ENCODE peak calls at places on chromosomes 7 and 10, in ten cellular contexts. One of them, this sample, is unnamed.
A peak's percentile ranks its signal among the peaks of the same experiment; 100 is the strongest.

GRCh38 chr10:124293641-124294449 is 124.9 kb downstream of the OAT start:
- DNase-seq in epithelial cell of esophagus: no peak
- DNase-seq in right lobe of liver: no peak
- DNase-seq in fibroblast of mammary gland: no peak
- DNase-seq in left ventricle myocardium inferior: no peak
- DNase-seq in nephron progenitor cell: no peak
- DNase-seq in tibial artery: no peak
- DNase-seq in Peyer's patch: peak; percentile 38
- DNase-seq in fibroblast of pulmonary artery: no peak
- DNase-seq in body of pancreas: no peak
- DNase-seq in this sample: no peak

GRCh38 chr10:30583778-30584415 is 45.7 kb downstream of the LYZL2 start:
- DNase-seq in left ventricle myocardium inferior: peak; percentile 57
- DNase-seq in Peyer's patch: peak; percentile 84
- DNase-seq in fibroblast of mammary gland: peak; percentile 70
- DNase-seq in nephron progenitor cell: peak; percentile 13
- DNase-seq in body of pancreas: peak; percentile 77
- DNase-seq in epithelial cell of esophagus: peak; percentile 69
- DNase-seq in tibial artery: peak; percentile 70
- DNase-seq in fibroblast of pulmonary artery: peak; percentile 91
- DNase-seq in right lobe of liver: peak; percentile 77
- DNase-seq in this sample: peak; percentile 77

GRCh38 chr10:69685802-69686585 is 55.9 kb downstream of the FAM241B start:
- DNase-seq in epithelial cell of esophagus: peak; percentile 7
- DNase-seq in nephron progenitor cell: no peak
- DNase-seq in fibroblast of pulmonary artery: peak; percentile 30
- DNase-seq in body of pancreas: peak; percentile 93
- DNase-seq in Peyer's patch: no peak
- DNase-seq in left ventricle myocardium inferior: peak; percentile 75
- DNase-seq in right lobe of liver: peak; percentile 94
- DNase-seq in tibial artery: peak; percentile 51
- DNase-seq in fibroblast of mammary gland: peak; percentile 4
- DNase-seq in this sample: no peak

GRCh38 chr7:155173905-155174304 is 103.8 kb downstream of the HTR5A start:
- DNase-seq in nephron progenitor cell: no peak
- DNase-seq in left ventricle myocardium inferior: no peak
- DNase-seq in tibial artery: no peak
- DNase-seq in epithelial cell of esophagus: no peak
- DNase-seq in fibroblast of mammary gland: no peak
- DNase-seq in right lobe of liver: no peak
- DNase-seq in body of pancreas: no peak
- DNase-seq in Peyer's patch: no peak
- DNase-seq in fibroblast of pulmonary artery: no peak
- DNase-seq in this sample: no peak

GRCh38 chr7:43037531-43037930 is 74.9 kb upstream of the HECW1 start:
- DNase-seq in left ventricle myocardium inferior: no peak
- DNase-seq in Peyer's patch: no peak
- DNase-seq in body of pancreas: no peak
- DNase-seq in nephron progenitor cell: no peak
- DNase-seq in fibroblast of pulmonary artery: no peak
- DNase-seq in epithelial cell of esophagus: no peak
- DNase-seq in tibial artery: no peak
- DNase-seq in right lobe of liver: no peak
- DNase-seq in fibroblast of mammary gland: no peak
- DNase-seq in this sample: no peak

GRCh38 chr7:16235743-16236142 is 185.6 kb downstream of the CRPPA start:
- DNase-seq in nephron progenitor cell: no peak
- DNase-seq in fibroblast of mammary gland: no peak
- DNase-seq in tibial artery: no peak
- DNase-seq in fibroblast of pulmonary artery: no peak
- DNase-seq in left ventricle myocardium inferior: no peak
- DNase-seq in epithelial cell of esophagus: no peak
- DNase-seq in Peyer's patch: no peak
- DNase-seq in right lobe of liver: no peak
- DNase-seq in body of pancreas: no peak
- DNase-seq in this sample: no peak

GRCh38 chr10:36676321-36677169 is 448.9 kb upstream of the ANKRD30A start:
- DNase-seq in fibroblast of mammary gland: peak; percentile 57
- DNase-seq in body of pancreas: no peak
- DNase-seq in tibial artery: no peak
- DNase-seq in left ventricle myocardium inferior: no peak
- DNase-seq in nephron progenitor cell: no peak
- DNase-seq in epithelial cell of esophagus: no peak
- DNase-seq in right lobe of liver: no peak
- DNase-seq in Peyer's patch: no peak
- DNase-seq in fibroblast of pulmonary artery: peak; percentile 23
- DNase-seq in this sample: no peak

GRCh38 chr7:158486919-158487318 is 100.7 kb downstream of the PTPRN2 start:
- DNase-seq in left ventricle myocardium inferior: no peak
- DNase-seq in tibial artery: no peak
- DNase-seq in fibroblast of pulmonary artery: no peak
- DNase-seq in body of pancreas: no peak
- DNase-seq in fibroblast of mammary gland: no peak
- DNase-seq in nephron progenitor cell: no peak
- DNase-seq in Peyer's patch: no peak
- DNase-seq in right lobe of liver: no peak
- DNase-seq in epithelial cell of esophagus: no peak
- DNase-seq in this sample: no peak

GRCh38 chr7:6246257-6246917 is 26.0 kb downstream of the CYTH3 start:
- DNase-seq in left ventricle myocardium inferior: no peak
- DNase-seq in Peyer's patch: no peak
- DNase-seq in fibroblast of mammary gland: no peak
- DNase-seq in body of pancreas: no peak
- DNase-seq in right lobe of liver: no peak
- DNase-seq in fibroblast of pulmonary artery: peak; percentile 51
- DNase-seq in nephron progenitor cell: no peak
- DNase-seq in tibial artery: no peak
- DNase-seq in epithelial cell of esophagus: no peak
- DNase-seq in this sample: no peak

GRCh38 chr7:157411580-157411979 is 74.8 kb downstream of the DNAJB6 start:
- DNase-seq in left ventricle myocardium inferior: peak; percentile 9
- DNase-seq in fibroblast of pulmonary artery: no peak
- DNase-seq in right lobe of liver: no peak
- DNase-seq in tibial artery: no peak
- DNase-seq in fibroblast of mammary gland: no peak
- DNase-seq in nephron progenitor cell: no peak
- DNase-seq in body of pancreas: no peak
- DNase-seq in epithelial cell of esophagus: peak; percentile 9
- DNase-seq in Peyer's patch: peak; percentile 72
- DNase-seq in this sample: no peak

GRCh38 chr10:21732067-21732772 is 198.2 kb downstream of the MLLT10 start:
- DNase-seq in fibroblast of pulmonary artery: peak; percentile 86
- DNase-seq in body of pancreas: peak; percentile 63
- DNase-seq in tibial artery: no peak
- DNase-seq in nephron progenitor cell: peak; percentile 74
- DNase-seq in Peyer's patch: peak; percentile 52
- DNase-seq in fibroblast of mammary gland: peak; percentile 81
- DNase-seq in right lobe of liver: peak; percentile 71
- DNase-seq in left ventricle myocardium inferior: peak; percentile 62
- DNase-seq in epithelial cell of esophagus: peak; percentile 58
- DNase-seq in this sample: peak; percentile 77

GRCh38 chr7:156049366-156049765 is 237.1 kb upstream of the SHH start:
- DNase-seq in right lobe of liver: no peak
- DNase-seq in nephron progenitor cell: no peak
- DNase-seq in left ventricle myocardium inferior: no peak
- DNase-seq in tibial artery: no peak
- DNase-seq in fibroblast of mammary gland: no peak
- DNase-seq in Peyer's patch: no peak
- DNase-seq in body of pancreas: no peak
- DNase-seq in epithelial cell of esophagus: no peak
- DNase-seq in fibroblast of pulmonary artery: no peak
- DNase-seq in this sample: no peak

GRCh38 chr7:155090647-155091046 is 20.5 kb downstream of the HTR5A start:
- DNase-seq in right lobe of liver: no peak
- DNase-seq in left ventricle myocardium inferior: no peak
- DNase-seq in epithelial cell of esophagus: peak; percentile 6
- DNase-seq in tibial artery: no peak
- DNase-seq in nephron progenitor cell: no peak
- DNase-seq in fibroblast of mammary gland: no peak
- DNase-seq in fibroblast of pulmonary artery: no peak
- DNase-seq in Peyer's patch: no peak
- DNase-seq in body of pancreas: no peak
- DNase-seq in this sample: no peak

GRCh38 chr10:124545756-124546369 is 84.2 kb downstream of the LHPP start:
- DNase-seq in fibroblast of pulmonary artery: no peak
- DNase-seq in tibial artery: no peak
- DNase-seq in nephron progenitor cell: no peak
- DNase-seq in left ventricle myocardium inferior: no peak
- DNase-seq in body of pancreas: no peak
- DNase-seq in right lobe of liver: peak; percentile 56
- DNase-seq in fibroblast of mammary gland: no peak
- DNase-seq in Peyer's patch: no peak
- DNase-seq in epithelial cell of esophagus: no peak
- DNase-seq in this sample: peak; percentile 40

GRCh38 chr7:135321556-135321955 is 87.9 kb downstream of the STRA8 start:
- DNase-seq in epithelial cell of esophagus: peak; percentile 67
- DNase-seq in body of pancreas: no peak
- DNase-seq in fibroblast of mammary gland: peak; percentile 51
- DNase-seq in Peyer's patch: no peak
- DNase-seq in right lobe of liver: no peak
- DNase-seq in fibroblast of pulmonary artery: peak; percentile 82
- DNase-seq in nephron progenitor cell: no peak
- DNase-seq in tibial artery: no peak
- DNase-seq in left ventricle myocardium inferior: no peak
- DNase-seq in this sample: no peak

GRCh38 chr7:2008936-2009540 is 223.7 kb downstream of the MAD1L1 start:
- DNase-seq in right lobe of liver: peak; percentile 43
- DNase-seq in tibial artery: peak; percentile 12
- DNase-seq in body of pancreas: peak; percentile 3
- DNase-seq in left ventricle myocardium inferior: peak; percentile 75
- DNase-seq in Peyer's patch: no peak
- DNase-seq in fibroblast of pulmonary artery: no peak
- DNase-seq in nephron progenitor cell: peak; percentile 1
- DNase-seq in fibroblast of mammary gland: no peak
- DNase-seq in epithelial cell of esophagus: no peak
- DNase-seq in this sample: no peak

DNA sequence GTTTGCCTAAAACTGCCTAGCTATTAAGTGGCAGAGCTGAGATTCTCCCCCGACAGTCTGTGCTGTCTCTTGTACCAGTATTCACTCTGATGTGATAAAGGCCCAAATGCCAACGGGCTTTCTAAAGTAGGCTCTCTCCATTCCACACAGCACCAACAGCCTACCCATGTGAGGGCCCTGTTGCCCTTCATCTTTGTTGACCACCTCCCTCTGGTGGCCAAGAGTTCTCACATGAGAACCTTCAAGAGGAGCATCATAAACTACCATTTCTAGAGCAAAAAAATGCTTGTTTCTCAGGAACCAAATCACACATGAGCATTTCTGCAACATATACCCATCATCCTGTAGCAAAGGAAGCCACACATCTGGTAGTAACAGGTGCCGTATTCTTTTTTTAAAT is 185.8 kb downstream of the GRM8 start:
- DNase-seq in body of pancreas: peak; percentile 32
- DNase-seq in tibial artery: no peak
- DNase-seq in right lobe of liver: no peak
- DNase-seq in fibroblast of mammary gland: no peak
- DNase-seq in epithelial cell of esophagus: no peak
- DNase-seq in nephron progenitor cell: no peak
- DNase-seq in fibroblast of pulmonary artery: no peak
- DNase-seq in Peyer's patch: no peak
- DNase-seq in left ventricle myocardium inferior: no peak
- DNase-seq in this sample: peak; percentile 14
- TF ChIP-seq CTCF in body of pancreas: peak; percentile 36
- TF ChIP-seq CTCF in tibial artery: no peak
- TF ChIP-seq CTCF in right lobe of liver: no peak
- TF ChIP-seq CTCF in fibroblast of mammary gland: no peak
- TF ChIP-seq CTCF in epithelial cell of esophagus: no peak
- TF ChIP-seq CTCF in nephron progenitor cell: peak; percentile 14
- TF ChIP-seq CTCF in fibroblast of pulmonary artery: no peak
- TF ChIP-seq CTCF in Peyer's patch: no peak
- TF ChIP-seq CTCF in left ventricle myocardium inferior: no peak
- TF ChIP-seq CTCF in this sample: no peak

GRCh38 chr10:106271237-106271636 is 893.3 kb downstream of the SORCS1 start:
- DNase-seq in left ventricle myocardium inferior: no peak
- DNase-seq in body of pancreas: no peak
- DNase-seq in tibial artery: no peak
- DNase-seq in right lobe of liver: no peak
- DNase-seq in nephron progenitor cell: no peak
- DNase-seq in Peyer's patch: no peak
- DNase-seq in fibroblast of mammary gland: no peak
- DNase-seq in epithelial cell of esophagus: no peak
- DNase-seq in fibroblast of pulmonary artery: no peak
- DNase-seq in this sample: no peak
- TF ChIP-seq CTCF in left ventricle myocardium inferior: no peak
- TF ChIP-seq CTCF in body of pancreas: no peak
- TF ChIP-seq CTCF in tibial artery: no peak
- TF ChIP-seq CTCF in right lobe of liver: no peak
- TF ChIP-seq CTCF in nephron progenitor cell: no peak
- TF ChIP-seq CTCF in Peyer's patch: no peak
- TF ChIP-seq CTCF in fibroblast of mammary gland: peak; percentile 21
- TF ChIP-seq CTCF in epithelial cell of esophagus: peak; percentile 26
- TF ChIP-seq CTCF in fibroblast of pulmonary artery: peak; percentile 35
- TF ChIP-seq CTCF in this sample: no peak

GRCh38 chr7:98921608-98922372 is 43.5 kb downstream of the TRRAP start:
- DNase-seq in tibial artery: no peak
- DNase-seq in epithelial cell of esophagus: peak; percentile 6
- DNase-seq in fibroblast of mammary gland: peak; percentile 10
- DNase-seq in nephron progenitor cell: no peak
- DNase-seq in right lobe of liver: no peak
- DNase-seq in left ventricle myocardium inferior: no peak
- DNase-seq in fibroblast of pulmonary artery: no peak
- DNase-seq in body of pancreas: no peak
- DNase-seq in Peyer's patch: no peak
- DNase-seq in this sample: no peak
- TF ChIP-seq CTCF in tibial artery: no peak
- TF ChIP-seq CTCF in epithelial cell of esophagus: no peak
- TF ChIP-seq CTCF in fibroblast of mammary gland: no peak
- TF ChIP-seq CTCF in nephron progenitor cell: no peak
- TF ChIP-seq CTCF in right lobe of liver: no peak
- TF ChIP-seq CTCF in left ventricle myocardium inferior: no peak
- TF ChIP-seq CTCF in fibroblast of pulmonary artery: no peak
- TF ChIP-seq CTCF in body of pancreas: no peak
- TF ChIP-seq CTCF in Peyer's patch: no peak
- TF ChIP-seq CTCF in this sample: no peak

GRCh38 chr10:16156681-16157080 is 280.1 kb upstream of the PTER start:
- DNase-seq in fibroblast of mammary gland: no peak
- DNase-seq in body of pancreas: no peak
- DNase-seq in tibial artery: no peak
- DNase-seq in Peyer's patch: no peak
- DNase-seq in left ventricle myocardium inferior: no peak
- DNase-seq in right lobe of liver: no peak
- DNase-seq in nephron progenitor cell: no peak
- DNase-seq in fibroblast of pulmonary artery: no peak
- DNase-seq in epithelial cell of esophagus: no peak
- DNase-seq in this sample: no peak

DNA sequence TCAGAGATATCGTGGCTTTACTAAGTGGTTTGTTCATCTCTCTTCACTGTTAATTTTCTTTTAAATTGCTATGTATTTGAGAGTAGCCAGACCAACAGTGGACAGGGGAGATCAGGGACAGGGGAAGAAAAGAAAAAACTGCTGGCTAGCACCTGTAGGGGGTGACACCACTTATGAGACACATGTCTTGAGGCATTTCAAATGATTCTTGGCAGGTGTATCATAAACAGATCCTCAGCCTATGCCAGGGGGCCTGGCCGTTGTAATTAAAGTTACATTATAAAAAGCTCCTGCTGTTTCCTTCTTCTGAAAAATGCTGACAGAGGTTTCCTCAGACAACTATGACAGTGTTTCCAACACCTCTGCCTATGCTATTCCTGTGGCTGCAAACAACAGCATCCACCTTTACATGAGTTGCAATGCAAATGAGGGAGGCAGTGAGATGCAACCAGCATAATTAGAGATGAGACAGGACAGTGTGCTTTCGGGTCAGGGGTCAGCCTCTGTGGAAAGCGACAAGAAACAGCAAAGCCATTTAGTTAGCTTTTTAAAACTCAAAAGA is 281.0 kb upstream of the PTER start:
- DNase-seq in fibroblast of pulmonary artery: no peak
- DNase-seq in nephron progenitor cell: no peak
- DNase-seq in body of pancreas: no peak
- DNase-seq in fibroblast of mammary gland: no peak
- DNase-seq in right lobe of liver: no peak
- DNase-seq in epithelial cell of esophagus: no peak
- DNase-seq in left ventricle myocardium inferior: no peak
- DNase-seq in tibial artery: no peak
- DNase-seq in Peyer's patch: no peak
- DNase-seq in this sample: no peak
- TF ChIP-seq CTCF in fibroblast of pulmonary artery: no peak
- TF ChIP-seq CTCF in nephron progenitor cell: no peak
- TF ChIP-seq CTCF in body of pancreas: no peak
- TF ChIP-seq CTCF in fibroblast of mammary gland: no peak
- TF ChIP-seq CTCF in right lobe of liver: no peak
- TF ChIP-seq CTCF in epithelial cell of esophagus: no peak
- TF ChIP-seq CTCF in left ventricle myocardium inferior: no peak
- TF ChIP-seq CTCF in tibial artery: no peak
- TF ChIP-seq CTCF in Peyer's patch: no peak
- TF ChIP-seq CTCF in this sample: no peak